ENCODE peak calls at places on chromosomes 4 and X, in six cellular contexts. K is AG08395, B is HFFc6, U is NCI-H2081, R is aorta, Q is retina. M is an unnamed sample.

GRCh38 chr4:48093949-48094550 is 40.0 kb downstream of the TXK start:
- DNase-seq in K (no peak), B (peak), U (no peak), R (no peak), Q (no peak), M (peak)

GRCh38 chrX:119989905-119990408 is 46.4 kb upstream of the NKAP start:
- DNase-seq in K (no peak), B (no peak), U (no peak), R (no peak), Q (no peak), M (no peak)

GRCh38 chr4:151166662-151167061 is 67.2 kb downstream of the RPS3A start:
- DNase-seq in K (no peak), B (no peak), U (peak), R (no peak), Q (no peak), M (no peak)

GRCh38 chr4:173202395-173202794 is 33.8 kb downstream of the GALNT7 start:
- DNase-seq in K (no peak), B (no peak), U (no peak), R (no peak), Q (no peak), M (no peak)

GRCh38 chr4:187270154-187270553 is 546.5 kb upstream of the FAT1 start:
- DNase-seq in K (no peak), B (no peak), U (no peak), R (no peak), Q (no peak), M (no peak)

GRCh38 chrX:150664290-150664689 is 28.9 kb upstream of the MTMR1 start:
- DNase-seq in K (no peak), B (no peak), U (peak), R (no peak), Q (no peak), M (peak)

GRCh38 chr4:173357939-173358338 is 12.8 kb upstream of the SAP30 start:
- DNase-seq in K (no peak), B (no peak), U (no peak), R (no peak), Q (no peak), M (no peak)

GRCh38 chr4:57206172-57206571 is 96.0 kb upstream of the IGFBP7 start:
- DNase-seq in K (no peak), B (no peak), U (no peak), R (no peak), Q (no peak), M (no peak)

GRCh38 chr4:1509366-1509765 is 103.1 kb upstream of the NKX1-1 start:
- DNase-seq in K (no peak), B (no peak), U (no peak), R (no peak), Q (no peak), M (no peak)

GRCh38 chr4:2280531-2281300 is 18.8 kb upstream of the MXD4 start:
- DNase-seq in K (no peak), B (no peak), U (no peak), R (peak), Q (no peak), M (no peak)